ENCODE peak calls at places on chromosomes 6 and 20, in five cellular contexts. L, S, O, Z and M are unnamed samples.

GRCh38 chr6:147231589-147231988 is 27.4 kb downstream of the STXBP5 start:
- DNase-seq in L (no peak), S (no peak), O (no peak), Z (no peak), M (no peak)

GRCh38 chr6:156774872-156775405 is 2.2 kb upstream of the ARID1B start:
- DNase-seq in L (peak; percentile 22), S (no peak), O (no peak), Z (peak; percentile 21), M (no peak)

GRCh38 chr6:158004696-158005095 is 23.0 kb downstream of the SYNJ2 start:
- DNase-seq in L (no peak), S (no peak), O (no peak), Z (no peak), M (no peak)

GRCh38 chr6:121886223-121886830 is 450.9 kb downstream of the GJA1 start:
- DNase-seq in L (no peak), S (no peak), O (no peak), Z (peak; percentile 53), M (no peak)

GRCh38 chr6:40343887-40344565 is 243.1 kb downstream of the LRFN2 start:
- DNase-seq in L (no peak), S (no peak), O (no peak), Z (no peak), M (no peak)

GRCh38 chr6:157728183-157728881 is 94.7 kb upstream of the SNX9 start:
- DNase-seq in L (no peak), S (no peak), O (no peak), Z (no peak), M (no peak)

GRCh38 chr6:159505140-159505922 is 187.7 kb downstream of the SOD2 start:
- DNase-seq in L (no peak), S (peak; percentile 81), O (no peak), Z (no peak), M (no peak)

GRCh38 chr6:15268130-15268908 is 22.4 kb downstream of the JARID2 start:
- DNase-seq in L (no peak), S (no peak), O (no peak), Z (peak; percentile 56), M (no peak)

GRCh38 chr6:82251942-82252341 is 4.4 kb upstream of the IBTK start:
- DNase-seq in L (peak; percentile 62), S (no peak), O (no peak), Z (peak; percentile 66), M (no peak)

GRCh38 chr6:148653138-148653776 is 93.6 kb upstream of the UST start:
- DNase-seq in L (no peak), S (no peak), O (no peak), Z (no peak), M (no peak)

GRCh38 chr6:15403094-15403493 is 157.2 kb downstream of the JARID2 start:
- DNase-seq in L (no peak), S (no peak), O (no peak), Z (no peak), M (no peak)

GRCh38 chr20:10521068-10521834 is 86.1 kb downstream of the SLX4IP start:
- DNase-seq in L (peak; percentile 77), S (no peak), O (peak; percentile 70), Z (peak; percentile 70), M (no peak)

GRCh38 chr20:63059684-63060056 is 52.9 kb upstream of the BHLHE23 start:
- DNase-seq in L (no peak), S (peak; percentile 24), O (no peak), Z (no peak), M (no peak)

GRCh38 chr20:63092660-63093215 is 86.0 kb upstream of the BHLHE23 start:
- DNase-seq in L (no peak), S (peak; percentile 30), O (no peak), Z (no peak), M (no peak)

GRCh38 chr6:138857792-138858191 is 61.9 kb downstream of the ECT2L start:
- DNase-seq in L (no peak), S (no peak), O (no peak), Z (no peak), M (no peak)

GRCh38 chr6:21587182-21587924 is 6.2 kb upstream of the SOX4 start:
- DNase-seq in L (peak; percentile 78), S (peak; percentile 78), O (no peak), Z (peak; percentile 82), M (no peak)
- TF ChIP-seq CTCF in L (no peak), S (peak; percentile 8), O (peak; percentile 41), Z (peak; percentile 36), M (no peak)

GRCh38 chr6:98846021-98846380 is 11.6 kb downstream of the POU3F2 start:
- DNase-seq in L (no peak), S (no peak), O (no peak), Z (no peak), M (no peak)
- TF ChIP-seq CTCF in L (no peak), S (no peak), O (no peak), Z (no peak), M (no peak)

GRCh38 chr6:30760537-30760936 is 16.2 kb upstream of the IER3 start:
- DNase-seq in L (no peak), S (no peak), O (no peak), Z (no peak), M (no peak)

GRCh38 chr6:30763155-30763617 is 18.8 kb upstream of the IER3 start:
- DNase-seq in L (no peak), S (no peak), O (no peak), Z (no peak), M (no peak)

GRCh38 chr6:30766461-30767157 is 22.3 kb upstream of the IER3 start:
- DNase-seq in L (peak; percentile 21), S (no peak), O (no peak), Z (no peak), M (no peak)

GRCh38 chr6:30761791-30762429 is 17.6 kb upstream of the IER3 start:
- DNase-seq in L (no peak), S (no peak), O (no peak), Z (no peak), M (no peak)

DNA sequence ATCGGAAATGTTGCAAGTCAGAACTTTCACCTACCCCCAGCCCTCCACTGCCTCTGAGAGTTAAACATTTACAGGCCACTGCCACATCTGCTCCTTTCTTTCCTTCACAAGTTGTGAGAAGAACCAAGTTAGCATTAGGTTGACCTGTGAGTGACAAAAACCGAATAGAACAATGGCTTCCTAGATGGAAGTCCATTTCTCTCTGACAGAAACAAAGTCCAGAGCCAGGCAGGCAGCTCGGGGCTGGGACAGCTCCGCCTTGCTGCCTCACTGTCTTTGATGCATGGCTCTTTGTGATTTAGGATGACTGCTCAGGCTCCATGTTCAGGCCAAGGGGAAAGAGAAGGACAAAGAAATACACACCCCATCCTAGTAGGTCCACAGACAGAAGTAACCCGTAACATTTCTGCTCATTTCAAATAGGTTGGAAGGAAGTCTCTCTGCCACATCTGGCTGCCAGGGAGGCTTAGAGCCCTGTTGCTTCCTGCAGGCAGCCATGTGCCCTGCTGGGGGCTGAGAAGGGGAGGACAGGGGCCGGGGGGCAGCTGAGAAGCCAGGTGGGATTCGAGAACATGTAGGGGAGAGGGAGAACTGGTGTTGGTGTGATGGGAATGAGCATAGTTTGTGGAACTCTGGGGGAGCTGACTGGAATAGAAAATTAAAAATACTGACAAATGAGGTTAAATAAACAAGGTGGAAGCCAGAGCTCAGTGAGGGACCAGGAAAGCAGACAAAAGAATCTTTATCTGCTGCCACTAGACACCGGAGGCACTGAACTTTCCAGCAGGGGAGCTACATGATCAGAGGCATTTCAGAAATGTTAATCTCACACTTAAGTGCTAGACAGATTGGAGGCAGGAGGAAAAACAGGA is 19.5 kb upstream of the IER3 start:
- DNase-seq in L (peak; percentile 97), S (no peak), O (peak; percentile 73), Z (peak; percentile 68), M (no peak)
- TF ChIP-seq CTCF in L (peak; percentile 3), S (no peak), O (no peak), Z (no peak), M (no peak)

GRCh38 chr6:19772891-19773290 is 64.3 kb upstream of the ID4 start:
- DNase-seq in L (no peak), S (no peak), O (no peak), Z (no peak), M (no peak)
- TF ChIP-seq CTCF in L (no peak), S (no peak), O (no peak), Z (peak; percentile 11), M (no peak)

GRCh38 chr6:68638225-68638900 is 3.3 kb downstream of the ADGRB3 start:
- DNase-seq in L (peak; percentile 26), S (no peak), O (peak; percentile 49), Z (peak; percentile 75), M (no peak)
- TF ChIP-seq CTCF in L (peak; percentile 37), S (peak; percentile 66), O (peak; percentile 67), Z (peak; percentile 57), M (no peak)

DNA sequence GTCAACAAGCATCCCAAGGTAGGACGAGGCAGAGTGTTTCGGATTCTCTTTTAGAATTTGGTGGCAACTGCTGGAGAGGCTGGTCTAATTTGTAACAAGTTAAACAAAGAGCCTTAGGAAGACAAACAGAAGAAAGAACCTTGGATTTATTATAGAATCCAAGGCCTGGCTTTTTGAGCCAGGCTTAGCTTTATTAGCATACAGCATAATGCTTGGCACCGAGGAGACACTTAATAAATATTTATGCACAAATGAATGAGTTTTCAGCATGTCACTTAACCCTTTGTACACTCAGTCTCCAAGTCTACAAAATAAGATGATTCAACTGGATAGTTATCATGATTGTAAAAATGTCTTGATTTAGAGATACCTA is 38.2 kb upstream of the AFDN start:
- DNase-seq in L (no peak), S (no peak), O (no peak), Z (no peak), M (no peak)
- TF ChIP-seq CTCF in L (no peak), S (no peak), O (no peak), Z (no peak), M (no peak)

DNA sequence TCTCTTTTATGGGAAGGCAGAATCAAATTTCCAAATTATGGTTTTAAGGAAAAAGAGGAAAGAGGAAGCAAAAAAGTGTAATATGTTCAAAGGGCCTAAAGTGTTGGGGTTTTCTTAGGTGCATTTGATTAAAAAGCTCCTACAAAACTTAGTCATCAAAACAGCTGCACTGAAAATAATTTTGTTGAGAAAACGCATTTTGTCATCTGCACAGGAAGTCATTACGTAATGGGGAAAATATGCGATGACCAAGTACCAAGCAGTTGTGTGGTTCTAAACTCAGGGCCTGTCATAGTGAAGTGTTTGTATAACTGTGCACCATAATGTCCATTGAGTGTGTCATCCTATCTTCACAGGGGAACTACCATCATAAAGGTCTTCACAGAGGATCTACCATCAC is 15.6 kb downstream of the HAO1 start:
- DNase-seq in L (peak; percentile 93), S (no peak), O (peak; percentile 51), Z (peak; percentile 78), M (no peak)
- TF ChIP-seq CTCF in L (no peak), S (no peak), O (no peak), Z (no peak), M (no peak)